ENCODE peak calls at places on chromosome 4, in nine cellular contexts. N is astrocyte of the spinal cord, V is adrenal gland, S is AG04450, G is fibroblast of lung, E is PC-9, Y is esophagus muscularis mucosa, M is Calu3, I is upper lobe of right lung. Q is an unnamed sample.

GRCh38 chr4:96073446-96073845 is 233.6 kb downstream of the PDHA2 start:
- DNase-seq in N (peak), V (no peak), S (no peak), G (no peak), E (no peak), Y (no peak), M (no peak), I (no peak), Q (no peak)

GRCh38 chr4:186651181-186651603 is 72.5 kb downstream of the FAT1 start:
- DNase-seq in N (no peak), V (no peak), S (no peak), G (no peak), E (no peak), Y (no peak), M (no peak), I (no peak), Q (no peak)

GRCh38 chr4:111602848-111603247 is 542.4 kb upstream of the FAM241A start:
- DNase-seq in N (peak), V (no peak), S (no peak), G (peak), E (no peak), Y (no peak), M (no peak), I (no peak), Q (no peak)

GRCh38 chr4:38150021-38150671 is 189.9 kb downstream of the PTTG2 start:
- DNase-seq in N (peak), V (no peak), S (no peak), G (peak), E (no peak), Y (no peak), M (no peak), I (no peak), Q (no peak)

GRCh38 chr4:76756416-76756815 is 141.5 kb downstream of the SOWAHB start:
- DNase-seq in N (no peak), V (no peak), S (no peak), G (no peak), E (no peak), Y (peak), M (no peak), I (no peak), Q (no peak)

GRCh38 chr4:94746746-94747145 is 11.0 kb upstream of the BMPR1B start:
- DNase-seq in N (no peak), V (no peak), S (no peak), G (no peak), E (no peak), Y (no peak), M (no peak), I (no peak), Q (no peak)

GRCh38 chr4:46370531-46370930 is 19.4 kb downstream of the GABRA2 start:
- DNase-seq in N (no peak), V (no peak), S (no peak), G (no peak), E (no peak), Y (no peak), M (no peak), I (no peak), Q (no peak)

GRCh38 chr4:77146426-77147399 is 10.3 kb upstream of the CCNG2 start:
- DNase-seq in N (no peak), V (no peak), S (no peak), G (no peak), E (no peak), Y (no peak), M (no peak), I (no peak), Q (no peak)

GRCh38 chr4:115596265-115597001 is 483.0 kb upstream of the NDST4 start:
- DNase-seq in N (no peak), V (no peak), S (no peak), G (no peak), E (no peak), Y (no peak), M (no peak), I (no peak), Q (no peak)

GRCh38 chr4:14771504-14772175 is 230.6 kb upstream of the CPEB2 start:
- DNase-seq in N (no peak), V (no peak), S (no peak), G (no peak), E (peak), Y (peak), M (no peak), I (no peak), Q (no peak)

GRCh38 chr4:87679449-87680169 is 29.5 kb downstream of the DMP1 start:
- DNase-seq in N (peak), V (peak), S (peak), G (peak), E (no peak), Y (no peak), M (peak), I (no peak), Q (peak)

GRCh38 chr4:189117426-189117825 is 823.2 kb upstream of the FRG1 start:
- DNase-seq in N (no peak), V (no peak), S (no peak), G (no peak), E (no peak), Y (no peak), M (no peak), I (no peak), Q (no peak)

GRCh38 chr4:84985952-84986351 is 19.5 kb upstream of the WDFY3 start:
- DNase-seq in N (peak), V (no peak), S (no peak), G (peak), E (no peak), Y (no peak), M (no peak), I (no peak), Q (no peak)

GRCh38 chr4:93092765-93093164 is 735.8 kb upstream of the ATOH1 start:
- DNase-seq in N (no peak), V (no peak), S (no peak), G (no peak), E (no peak), Y (no peak), M (no peak), I (no peak), Q (no peak)

GRCh38 chr4:74583066-74583700 is 138.2 kb downstream of the AREG start:
- DNase-seq in N (peak), V (no peak), S (no peak), G (peak), E (no peak), Y (no peak), M (no peak), I (no peak), Q (no peak)

GRCh38 chr4:143364063-143364462 is 27.4 kb downstream of the GAB1 start:
- DNase-seq in N (no peak), V (no peak), S (no peak), G (no peak), E (no peak), Y (no peak), M (no peak), I (no peak), Q (no peak)

GRCh38 chr4:141782205-141782604 is 145.8 kb downstream of the IL15 start:
- DNase-seq in N (no peak), V (no peak), S (no peak), G (no peak), E (no peak), Y (no peak), M (no peak), I (no peak), Q (no peak)

GRCh38 chr4:122854444-122854843 is 27.8 kb downstream of the FGF2 start:
- DNase-seq in N (peak), V (no peak), S (no peak), G (peak), E (no peak), Y (no peak), M (no peak), I (no peak), Q (no peak)

GRCh38 chr4:123659759-123660158 is 263.2 kb downstream of the SPRY1 start:
- DNase-seq in N (peak), V (no peak), S (no peak), G (peak), E (no peak), Y (no peak), M (peak), I (no peak), Q (no peak)

GRCh38 chr4:5959221-5959982 is 58.8 kb downstream of the C4orf50 start:
- DNase-seq in N (no peak), V (no peak), S (no peak), G (no peak), E (no peak), Y (no peak), M (no peak), I (peak), Q (no peak)

GRCh38 chr4:82519072-82519471 is 42.7 kb downstream of the TMEM150C start:
- DNase-seq in N (peak), V (no peak), S (no peak), G (no peak), E (no peak), Y (no peak), M (no peak), I (no peak), Q (no peak)

GRCh38 chr4:156293657-156294297 is 340.1 kb upstream of the CTSO start:
- DNase-seq in N (peak), V (no peak), S (peak), G (peak), E (no peak), Y (no peak), M (no peak), I (no peak), Q (no peak)

GRCh38 chr4:81213671-81214070 is 1.4 kb downstream of the PRKG2 start:
- DNase-seq in N (no peak), V (no peak), S (no peak), G (peak), E (no peak), Y (no peak), M (no peak), I (no peak), Q (no peak)

GRCh38 chr4:98745372-98745771 is 87.0 kb upstream of the TSPAN5 start:
- DNase-seq in N (no peak), V (peak), S (no peak), G (peak), E (peak), Y (no peak), M (no peak), I (no peak), Q (no peak)

GRCh38 chr4:186829740-186830449 is 106.2 kb upstream of the FAT1 start:
- DNase-seq in N (peak), V (no peak), S (no peak), G (peak), E (peak), Y (no peak), M (no peak), I (no peak), Q (no peak)

GRCh38 chr4:7295201-7295916 is 103.0 kb downstream of the SORCS2 start:
- DNase-seq in N (no peak), V (no peak), S (no peak), G (no peak), E (no peak), Y (no peak), M (no peak), I (peak), Q (no peak)

GRCh38 chr4:157582141-157582540 is 361.6 kb downstream of the GRIA2 start:
- DNase-seq in N (no peak), V (no peak), S (no peak), G (no peak), E (no peak), Y (no peak), M (no peak), I (no peak), Q (no peak)

GRCh38 chr4:1192493-1193205 is 20.3 kb upstream of the SPON2 start:
- DNase-seq in N (no peak), V (peak), S (no peak), G (no peak), E (no peak), Y (no peak), M (no peak), I (peak), Q (no peak)
- TF ChIP-seq CTCF in N (no peak), V (no peak), S (no peak), G (no peak), E (no peak), Y (no peak), M (no peak), I (no peak), Q (no peak)

GRCh38 chr4:3248178-3248480 is 830 bp upstream of the MSANTD1 start:
- DNase-seq in N (no peak), V (no peak), S (no peak), G (no peak), E (no peak), Y (no peak), M (no peak), I (no peak), Q (no peak)

GRCh38 chr4:3250956-3251690 is 2.2 kb downstream of the MSANTD1 start:
- DNase-seq in N (no peak), V (no peak), S (no peak), G (no peak), E (peak), Y (no peak), M (no peak), I (peak), Q (no peak)

GRCh38 chr4:3250438-3250955 is 1.5 kb downstream of the MSANTD1 start:
- DNase-seq in N (no peak), V (no peak), S (no peak), G (no peak), E (no peak), Y (no peak), M (no peak), I (peak), Q (peak)

GRCh38 chr4:3248811-3249661 is at the start of gene MSANTD1:
- DNase-seq in N (peak), V (no peak), S (peak), G (peak), E (no peak), Y (no peak), M (no peak), I (no peak), Q (no peak)

DNA sequence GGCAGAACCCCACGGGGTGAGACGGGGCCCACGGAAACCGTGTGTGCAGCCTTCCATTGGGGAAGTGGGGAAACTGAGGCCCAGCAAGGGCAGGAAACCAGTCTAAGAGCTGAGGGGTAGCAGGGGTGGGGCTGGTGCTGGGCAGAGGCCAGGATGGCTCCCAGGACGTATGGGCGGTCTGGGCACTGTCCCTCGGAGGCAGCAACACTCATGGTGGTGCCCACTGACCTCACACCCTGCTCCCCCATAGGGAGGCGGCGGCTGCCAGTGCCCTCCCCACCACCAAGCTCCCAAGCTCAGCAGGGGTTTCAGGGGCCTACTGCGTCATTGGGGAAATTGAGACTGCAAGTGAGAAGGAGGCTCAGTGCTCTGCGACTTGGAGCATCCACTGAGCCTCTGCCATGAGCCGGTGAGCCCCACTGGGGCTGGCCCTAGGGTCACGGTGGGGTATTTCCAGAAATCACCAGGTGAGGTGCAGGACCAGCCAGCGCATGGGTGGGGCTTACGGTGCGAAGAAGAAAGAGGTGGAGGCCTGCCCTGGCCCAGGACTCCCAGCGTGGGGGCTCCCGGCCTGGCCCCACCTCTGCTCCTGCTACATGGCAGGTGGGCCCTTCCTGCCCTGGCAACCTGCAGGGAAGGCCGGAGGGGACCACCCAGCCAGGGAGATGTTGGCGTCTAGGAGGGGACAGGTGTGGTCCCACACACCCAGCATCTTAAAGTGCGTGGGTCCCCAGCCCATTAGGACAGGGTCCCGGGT is 900 bp downstream of the MSANTD1 start:
- DNase-seq in N (no peak), V (no peak), S (no peak), G (no peak), E (no peak), Y (no peak), M (no peak), I (no peak), Q (no peak)
- TF ChIP-seq CTCF in N (no peak), V (no peak), S (no peak), G (no peak), E (no peak), Y (no peak), M (no peak), I (no peak), Q (no peak)

GRCh38 chr4:68176500-68176899 is 46.8 kb upstream of the TMPRSS11F start:
- DNase-seq in N (no peak), V (no peak), S (no peak), G (no peak), E (no peak), Y (no peak), M (no peak), I (no peak), Q (no peak)
- TF ChIP-seq CTCF in N (no peak), V (no peak), S (peak), G (no peak), E (no peak), Y (no peak), M (no peak), I (no peak), Q (no peak)

GRCh38 chr4:169282429-169283113 is 11.8 kb upstream of the SH3RF1 start:
- DNase-seq in N (no peak), V (no peak), S (no peak), G (no peak), E (no peak), Y (no peak), M (no peak), I (no peak), Q (no peak)

GRCh38 chr4:169283114-169283509 is 12.4 kb upstream of the SH3RF1 start:
- DNase-seq in N (peak), V (no peak), S (peak), G (peak), E (peak), Y (no peak), M (no peak), I (no peak), Q (no peak)

DNA sequence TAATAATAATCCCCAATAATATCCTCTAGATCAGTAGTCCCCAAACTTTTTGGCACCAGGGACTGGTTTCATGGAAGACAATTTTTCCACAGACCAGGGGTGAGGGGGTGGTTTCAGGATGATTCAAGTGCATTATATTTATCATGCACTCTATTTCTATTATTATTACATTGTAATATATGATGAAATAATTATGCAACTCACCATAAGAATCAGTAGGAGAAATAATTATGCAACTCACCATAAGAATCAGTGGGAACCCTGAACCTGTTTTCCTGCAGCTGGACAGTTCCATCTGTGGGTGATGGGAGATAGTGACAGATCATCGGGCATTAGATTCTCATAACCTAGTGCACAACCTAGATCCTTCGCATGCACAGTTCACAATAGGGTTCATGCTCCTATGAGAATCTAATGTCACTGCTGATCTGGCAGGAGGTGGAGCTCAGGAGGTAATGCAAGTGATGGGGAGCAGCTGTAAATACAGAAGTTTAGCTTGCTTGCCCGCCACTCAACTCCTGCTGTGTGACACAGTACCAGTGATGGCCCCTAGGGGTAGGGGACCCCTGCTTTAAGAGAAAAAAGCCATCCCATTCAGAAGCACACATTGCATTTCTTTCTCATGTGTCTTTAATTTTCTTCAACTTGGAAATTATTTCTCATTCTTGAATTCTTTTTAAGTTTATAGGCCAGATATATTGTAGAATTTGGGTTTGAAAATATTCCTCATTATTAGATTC is 16.0 kb upstream of the SH3RF1 start:
- DNase-seq in N (no peak), V (no peak), S (no peak), G (peak), E (no peak), Y (no peak), M (no peak), I (no peak), Q (no peak)
- TF ChIP-seq CTCF in N (no peak), V (no peak), S (no peak), G (no peak), E (no peak), Y (no peak), M (no peak), I (peak), Q (peak)

DNA sequence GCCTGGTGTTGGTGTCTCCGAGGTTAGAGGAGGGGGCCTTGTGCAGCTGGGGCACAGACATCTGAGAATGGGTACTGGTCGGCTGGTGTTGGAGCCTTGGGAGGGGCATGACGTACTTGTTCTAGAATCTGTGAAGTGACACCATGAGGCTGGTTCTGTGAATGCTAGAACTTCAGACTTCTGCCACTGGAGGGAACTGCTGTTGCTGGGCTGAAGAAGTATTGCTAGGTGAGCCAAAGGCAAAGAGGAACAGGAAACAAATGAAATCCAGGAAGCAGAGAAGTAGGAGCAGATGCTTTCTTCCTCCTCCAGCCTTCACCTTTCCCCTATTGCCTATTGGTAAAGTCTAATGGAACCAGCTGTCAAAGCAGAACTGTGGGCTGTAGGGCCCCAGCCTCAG is 120.9 kb upstream of the DDIT4L start:
- DNase-seq in N (no peak), V (no peak), S (no peak), G (no peak), E (no peak), Y (no peak), M (no peak), I (no peak), Q (no peak)
- TF ChIP-seq CTCF in N (peak), V (no peak), S (peak), G (no peak), E (peak), Y (no peak), M (no peak), I (no peak), Q (no peak)

Q was measured in progenitor cell of endocrine pancreas.